ENCODE peak calls at places on chromosomes 6 and 20, in seven cellular contexts. E is astrocyte of the spinal cord; M is cardiac fibroblast; K is mesothelial cell of epicardium; P is dermis blood vessel endothelial cell; T is stimulated activated CD8-positive, alpha-beta memory T cell treated with anti-CD3 and anti-CD28 coated beads, Interleukin-7, amount 100 ng/mL, for 24 hours; Z is activated CD4-positive, CD25-positive, alpha-beta regulatory T cell treated with anti-CD3 and anti-CD28 coated beads, Interleukin-2, amount 50 U/mL, for 16 hours. R is an unnamed sample.

GRCh38 chr6:1645466-1646185 is 35.9 kb downstream of the FOXC1 start:
- DNase-seq in Z (no peak), P (no peak), M (no peak), E (no peak), K (no peak), T (no peak), R (no peak)

GRCh38 chr6:140932909-140933308 is 1199.8 kb upstream of the GJE1 start:
- DNase-seq in E (no peak), M (no peak), Z (no peak), T (no peak), K (no peak), P (no peak), R (no peak)

GRCh38 chr6:164069352-164070022 is 655.0 kb downstream of the QKI start:
- DNase-seq in E (peak), M (peak), P (peak), Z (no peak), K (no peak), T (no peak), R (no peak)

GRCh38 chr20:39825524-39825923 is 863.4 kb downstream of the DHX35 start:
- DNase-seq in M (no peak), E (no peak), K (no peak), Z (no peak), P (no peak), T (no peak), R (no peak)

GRCh38 chr6:113363866-113364265 is 493.3 kb upstream of the MARCKS start:
- DNase-seq in T (no peak), K (no peak), P (no peak), M (no peak), Z (no peak), E (peak), R (no peak)

GRCh38 chr6:95543798-95544197 is 33.5 kb upstream of the MANEA start:
- DNase-seq in P (no peak), E (no peak), M (no peak), T (no peak), Z (no peak), K (no peak), R (no peak)

GRCh38 chr20:56871691-56872090 is 242.6 kb downstream of the TFAP2C start:
- DNase-seq in P (no peak), T (no peak), M (no peak), E (no peak), Z (no peak), K (no peak), R (no peak)

GRCh38 chr6:25395731-25396130 is 116.6 kb downstream of the CARMIL1 start:
- DNase-seq in K (no peak), Z (no peak), P (no peak), T (no peak), E (no peak), M (no peak), R (no peak)

GRCh38 chr20:910840-911770 is 5.0 kb downstream of the ANGPT4 start:
- DNase-seq in P (no peak), T (no peak), M (peak), Z (no peak), K (no peak), E (peak), R (no peak)

GRCh38 chr6:32298632-32299336 is 72.9 kb downstream of the TSBP1 start:
- DNase-seq in Z (no peak), P (peak), M (peak), E (no peak), K (no peak), T (no peak), R (no peak)

GRCh38 chr6:722077-722524 is 29.2 kb upstream of the EXOC2 start:
- DNase-seq in T (peak), E (peak), M (peak), K (peak), P (peak), Z (peak), R (peak)

GRCh38 chr20:46651091-46651962 is at the start of gene SLC13A3:
- DNase-seq in T (no peak), E (no peak), M (no peak), P (no peak), Z (no peak), K (no peak), R (no peak)

GRCh38 chr20:7667194-7667593 is 273.1 kb downstream of the HAO1 start:
- DNase-seq in P (peak), Z (no peak), E (peak), T (no peak), K (no peak), M (peak), R (no peak)

GRCh38 chr6:6795396-6795795 is 206.9 kb downstream of the LY86 start:
- DNase-seq in T (no peak), E (no peak), P (no peak), K (no peak), M (no peak), Z (no peak), R (no peak)

GRCh38 chr6:136887899-136888298 is 34.2 kb upstream of the SLC35D3 start:
- DNase-seq in M (no peak), P (no peak), E (no peak), K (no peak), T (no peak), Z (no peak), R (no peak)

GRCh38 chr6:150549007-150549406 is 50.7 kb upstream of the PLEKHG1 start:
- DNase-seq in P (no peak), E (no peak), K (no peak), M (no peak), T (no peak), Z (no peak), R (no peak)

GRCh38 chr6:79431469-79431868 is 105.8 kb downstream of the LCA5 start:
- DNase-seq in P (no peak), Z (no peak), M (no peak), E (no peak), K (no peak), T (no peak), R (no peak)

GRCh38 chr20:9025643-9026042 is 43.2 kb upstream of the PLCB4 start:
- DNase-seq in E (peak), M (peak), Z (no peak), K (no peak), T (no peak), P (no peak), R (no peak)

GRCh38 chr6:93516441-93516840 is 97.1 kb upstream of the EPHA7 start:
- DNase-seq in E (no peak), K (no peak), P (no peak), Z (no peak), M (no peak), T (no peak), R (no peak)

GRCh38 chr6:44006123-44006871 is 121.0 kb downstream of the MRPL14 start:
- DNase-seq in P (no peak), Z (no peak), M (no peak), E (peak), K (no peak), T (no peak), R (no peak)

GRCh38 chr20:35821807-35822242 is 50.0 kb downstream of the PHF20 start:
- DNase-seq in K (no peak), M (peak), Z (no peak), P (peak), T (no peak), E (peak), R (no peak)

GRCh38 chr20:62171245-62171644 is 11.6 kb upstream of the MTG2 start:
- DNase-seq in P (peak), E (no peak), K (no peak), T (no peak), Z (no peak), M (no peak), R (no peak)

GRCh38 chr6:170096191-170096802 is 194.6 kb downstream of the DLL1 start:
- DNase-seq in Z (no peak), E (no peak), T (no peak), P (no peak), M (no peak), K (peak), R (no peak)

GRCh38 chr6:167162591-167162990 is 4.8 kb upstream of the GPR31 start:
- DNase-seq in Z (no peak), T (no peak), P (no peak), K (no peak), E (no peak), M (no peak), R (peak)

GRCh38 chr6:112595841-112596240 is 248.7 kb downstream of the RFPL4B start:
- DNase-seq in Z (no peak), P (no peak), T (no peak), E (no peak), K (no peak), M (no peak), R (no peak)

GRCh38 chr6:56243518-56244070 is 3.8 kb downstream of the COL21A1 start:
- DNase-seq in K (no peak), E (no peak), Z (no peak), M (no peak), T (no peak), P (no peak), R (no peak)

GRCh38 chr20:23189854-23190253 is 103.7 kb upstream of the CD93 start:
- DNase-seq in E (no peak), Z (no peak), K (no peak), M (no peak), P (no peak), T (no peak), R (no peak)

GRCh38 chr6:166598441-166599138 is 12.1 kb upstream of the RAMACL start:
- DNase-seq in E (peak), Z (no peak), K (no peak), P (peak), T (no peak), M (peak), R (peak)

GRCh38 chr20:45965169-45966002 is 6.6 kb downstream of the ZNF335 start:
- DNase-seq in Z (no peak), K (no peak), E (no peak), P (no peak), M (no peak), T (no peak), R (no peak)

GRCh38 chr20:56558968-56559367 is 25.9 kb downstream of the FAM209B start:
- DNase-seq in M (no peak), P (no peak), K (no peak), T (no peak), E (no peak), Z (no peak), R (no peak)

GRCh38 chr6:42928748-42929087 is 562 bp upstream of the CNPY3 start:
- DNase-seq in Z (no peak), T (no peak), P (no peak), M (no peak), K (no peak), E (no peak), R (no peak)

GRCh38 chr20:63027425-63028389 is 20.9 kb upstream of the BHLHE23 start:
- DNase-seq in T (no peak), Z (no peak), M (no peak), E (no peak), P (peak), K (peak), R (peak)

GRCh38 chr6:1379026-1379809 is 10.2 kb upstream of the FOXF2 start:
- DNase-seq in K (no peak), E (no peak), Z (no peak), P (no peak), T (no peak), M (no peak), R (no peak)